ENCODE peak calls at places on chromosome 15, in six cellular contexts. One of them, this sample, is unnamed.

GRCh38 chr15:66843581-66843980 is 141.5 kb downstream of the SMAD6 start:
- DNase-seq in stimulated activated CD8-positive, alpha-beta memory T cell treated with anti-CD3 and anti-CD28 coated beads, Interleukin-7, amount 100 ng/mL, for 1 hour: no peak
- DNase-seq in omental fat pad: no peak
- DNase-seq in activated CD4-positive, alpha-beta T cell treated with anti-CD3 and anti-CD28 coated beads, Interleukin-2, amount 50 U/mL, for 1 hour: no peak
- DNase-seq in substantia nigra: no peak
- DNase-seq in Daoy: no peak
- DNase-seq in this sample: no peak

GRCh38 chr15:99155961-99156443 is 51.1 kb downstream of the SYNM start:
- DNase-seq in stimulated activated CD8-positive, alpha-beta memory T cell treated with anti-CD3 and anti-CD28 coated beads, Interleukin-7, amount 100 ng/mL, for 1 hour: no peak
- DNase-seq in omental fat pad: no peak
- DNase-seq in activated CD4-positive, alpha-beta T cell treated with anti-CD3 and anti-CD28 coated beads, Interleukin-2, amount 50 U/mL, for 1 hour: no peak
- DNase-seq in substantia nigra: no peak
- DNase-seq in Daoy: peak
- DNase-seq in this sample: no peak

GRCh38 chr15:80162059-80162554 is 9.3 kb downstream of the FAH start:
- DNase-seq in stimulated activated CD8-positive, alpha-beta memory T cell treated with anti-CD3 and anti-CD28 coated beads, Interleukin-7, amount 100 ng/mL, for 1 hour: no peak
- DNase-seq in omental fat pad: no peak
- DNase-seq in activated CD4-positive, alpha-beta T cell treated with anti-CD3 and anti-CD28 coated beads, Interleukin-2, amount 50 U/mL, for 1 hour: no peak
- DNase-seq in substantia nigra: no peak
- DNase-seq in Daoy: no peak
- DNase-seq in this sample: no peak

GRCh38 chr15:66735909-66736305 is 33.9 kb downstream of the SMAD6 start:
- DNase-seq in stimulated activated CD8-positive, alpha-beta memory T cell treated with anti-CD3 and anti-CD28 coated beads, Interleukin-7, amount 100 ng/mL, for 1 hour: no peak
- DNase-seq in omental fat pad: no peak
- DNase-seq in activated CD4-positive, alpha-beta T cell treated with anti-CD3 and anti-CD28 coated beads, Interleukin-2, amount 50 U/mL, for 1 hour: no peak
- DNase-seq in substantia nigra: no peak
- DNase-seq in Daoy: no peak
- DNase-seq in this sample: no peak

GRCh38 chr15:40235201-40235890 is 3.5 kb upstream of the PAK6 start:
- DNase-seq in stimulated activated CD8-positive, alpha-beta memory T cell treated with anti-CD3 and anti-CD28 coated beads, Interleukin-7, amount 100 ng/mL, for 1 hour: no peak
- DNase-seq in omental fat pad: no peak
- DNase-seq in activated CD4-positive, alpha-beta T cell treated with anti-CD3 and anti-CD28 coated beads, Interleukin-2, amount 50 U/mL, for 1 hour: no peak
- DNase-seq in substantia nigra: no peak
- DNase-seq in Daoy: no peak
- DNase-seq in this sample: no peak

GRCh38 chr15:66067687-66068086 is 185.9 kb downstream of the MEGF11 start:
- DNase-seq in stimulated activated CD8-positive, alpha-beta memory T cell treated with anti-CD3 and anti-CD28 coated beads, Interleukin-7, amount 100 ng/mL, for 1 hour: no peak
- DNase-seq in omental fat pad: no peak
- DNase-seq in activated CD4-positive, alpha-beta T cell treated with anti-CD3 and anti-CD28 coated beads, Interleukin-2, amount 50 U/mL, for 1 hour: no peak
- DNase-seq in substantia nigra: no peak
- DNase-seq in Daoy: no peak
- DNase-seq in this sample: no peak

GRCh38 chr15:92115834-92116233 is 262.3 kb downstream of the SLCO3A1 start:
- DNase-seq in stimulated activated CD8-positive, alpha-beta memory T cell treated with anti-CD3 and anti-CD28 coated beads, Interleukin-7, amount 100 ng/mL, for 1 hour: no peak
- DNase-seq in omental fat pad: no peak
- DNase-seq in activated CD4-positive, alpha-beta T cell treated with anti-CD3 and anti-CD28 coated beads, Interleukin-2, amount 50 U/mL, for 1 hour: no peak
- DNase-seq in substantia nigra: no peak
- DNase-seq in Daoy: no peak
- DNase-seq in this sample: no peak

GRCh38 chr15:63172376-63173115 is 15.3 kb upstream of the RPS27L start:
- DNase-seq in stimulated activated CD8-positive, alpha-beta memory T cell treated with anti-CD3 and anti-CD28 coated beads, Interleukin-7, amount 100 ng/mL, for 1 hour: no peak
- DNase-seq in omental fat pad: no peak
- DNase-seq in activated CD4-positive, alpha-beta T cell treated with anti-CD3 and anti-CD28 coated beads, Interleukin-2, amount 50 U/mL, for 1 hour: no peak
- DNase-seq in substantia nigra: no peak
- DNase-seq in Daoy: no peak
- DNase-seq in this sample: no peak

This sample was measured in frontal cortex.